ENCODE peak calls at places on chromosomes 3 and 15, in seven cellular contexts. X is SJSA1, O is lung, R is GM23338, J is H1, L is uterus, W is HepG2. H is an unnamed sample.

GRCh38 chr3:37028329-37028728 is 35.0 kb downstream of the MLH1 start:
- DNase-seq in X (no peak), O (no peak), R (no peak), J (no peak), L (peak; percentile 27), W (no peak), H (no peak)

GRCh38 chr15:90822204-90822955 is 46.0 kb upstream of the FURIN start:
- DNase-seq in X (no peak), O (no peak), R (no peak), J (no peak), L (no peak), W (no peak), H (no peak)

GRCh38 chr15:32942286-32942927 is 224.6 kb downstream of the GREM1 start:
- DNase-seq in X (no peak), O (no peak), R (no peak), J (no peak), L (no peak), W (no peak), H (no peak)

GRCh38 chr15:64904189-64904588 is 7.5 kb upstream of the ANKDD1A start:
- DNase-seq in X (no peak), O (no peak), R (no peak), J (no peak), L (no peak), W (no peak), H (no peak)

GRCh38 chr3:190005343-190006113 is 115.2 kb downstream of the P3H2 start:
- DNase-seq in X (no peak), O (peak; percentile 33), R (no peak), J (no peak), L (no peak), W (no peak), H (no peak)

GRCh38 chr3:125194849-125195601 is 17.5 kb downstream of the SLC12A8 start:
- DNase-seq in X (peak; percentile 87), O (no peak), R (no peak), J (no peak), L (no peak), W (no peak), H (no peak)

GRCh38 chr15:29103825-29104565 is 165.6 kb downstream of the NSMCE3 start:
- DNase-seq in X (no peak), O (no peak), R (peak; percentile 93), J (peak; percentile 66), L (no peak), W (no peak), H (peak; percentile 61)

GRCh38 chr3:37608061-37608702 is 253.5 kb upstream of the CTDSPL start:
- DNase-seq in X (no peak), O (no peak), R (no peak), J (no peak), L (no peak), W (peak; percentile 43), H (no peak)

GRCh38 chr15:38860253-38860652 is 295.6 kb upstream of the RASGRP1 start:
- DNase-seq in X (no peak), O (no peak), R (peak; percentile 2), J (no peak), L (no peak), W (no peak), H (no peak)

GRCh38 chr3:67461667-67462142 is 192.7 kb downstream of the SUCLG2 start:
- DNase-seq in X (no peak), O (no peak), R (no peak), J (no peak), L (no peak), W (no peak), H (no peak)

GRCh38 chr15:45399381-45400212 is 21.3 kb upstream of the GATM start:
- DNase-seq in X (no peak), O (no peak), R (peak; percentile 81), J (no peak), L (no peak), W (peak; percentile 65), H (no peak)

GRCh38 chr3:116037954-116038911 is 407.1 kb downstream of the LSAMP start:
- DNase-seq in X (no peak), O (no peak), R (no peak), J (no peak), L (no peak), W (no peak), H (no peak)

GRCh38 chr3:15295506-15295905 is 36.9 kb downstream of the SH3BP5 start:
- DNase-seq in X (no peak), O (no peak), R (no peak), J (no peak), L (peak; percentile 76), W (no peak), H (no peak)

GRCh38 chr15:28123408-28124023 is 24.4 kb upstream of the OCA2 start:
- DNase-seq in X (peak; percentile 72), O (peak; percentile 69), R (peak; percentile 88), J (peak; percentile 29), L (no peak), W (peak; percentile 57), H (peak; percentile 52)

GRCh38 chr15:67043939-67044771 is 21.2 kb upstream of the SMAD3 start:
- DNase-seq in X (peak; percentile 93), O (no peak), R (peak; percentile 87), J (no peak), L (no peak), W (peak; percentile 84), H (no peak)

GRCh38 chr3:17964113-17964512 is 221.7 kb upstream of the TBC1D5 start:
- DNase-seq in X (no peak), O (no peak), R (no peak), J (no peak), L (no peak), W (no peak), H (no peak)

GRCh38 chr3:58206406-58207011 is 4.3 kb downstream of the DNASE1L3 start:
- DNase-seq in X (no peak), O (no peak), R (no peak), J (no peak), L (no peak), W (peak; percentile 47), H (no peak)

GRCh38 chr3:178562869-178563232 is 26.6 kb downstream of the KCNMB2 start:
- DNase-seq in X (no peak), O (no peak), R (no peak), J (no peak), L (no peak), W (no peak), H (no peak)

GRCh38 chr15:62749036-62749435 is 293.5 kb upstream of the TPM1 start:
- DNase-seq in X (no peak), O (no peak), R (no peak), J (no peak), L (no peak), W (no peak), H (peak; percentile 40)
- H3K27ac ChIP-seq in X (no peak overlapping the region), O (no peak overlapping the region), R (no peak overlapping the region), J (no peak overlapping the region), L (no peak overlapping the region), W (no peak overlapping the region), H (peak overlapping the region; percentile 76)

GRCh38 chr15:88243156-88243555 is 13.4 kb downstream of the NTRK3 start:
- DNase-seq in X (no peak), O (no peak), R (no peak), J (no peak), L (no peak), W (no peak), H (no peak)
- H3K27ac ChIP-seq in X (no peak overlapping the region), O (no peak overlapping the region), R (no peak overlapping the region), J (no peak overlapping the region), L (no peak overlapping the region), W (no peak overlapping the region), H (no peak overlapping the region)

DNA sequence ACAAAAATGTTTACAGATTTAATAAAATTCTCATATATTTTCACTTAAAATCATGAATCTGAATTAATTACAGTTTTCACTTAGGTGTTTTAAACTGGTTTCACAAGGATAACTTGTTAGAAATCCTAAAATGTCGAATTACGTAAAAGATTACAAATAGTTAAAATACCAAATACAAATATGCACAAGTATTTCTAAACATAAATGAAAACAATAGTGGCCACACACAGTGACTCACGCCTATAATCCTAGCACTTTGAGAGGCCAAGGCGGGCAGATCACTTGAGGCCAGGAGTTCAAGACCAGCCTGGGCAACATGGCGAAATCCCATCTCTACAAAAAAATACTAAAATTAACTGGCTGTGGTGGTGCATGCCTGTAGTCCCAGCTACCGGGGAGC is 10.9 kb upstream of the TBL1XR1 start:
- DNase-seq in X (no peak), O (no peak), R (no peak), J (no peak), L (no peak), W (no peak), H (no peak)
- H3K27ac ChIP-seq in X (no peak overlapping the region), O (no peak overlapping the region), R (no peak overlapping the region), J (no peak overlapping the region), L (no peak overlapping the region), W (no peak overlapping the region), H (no peak overlapping the region)

GRCh38 chr3:197950661-197951029 is 655 bp downstream of the RPL35A start:
- DNase-seq in X (no peak), O (no peak), R (no peak), J (no peak), L (no peak), W (no peak), H (no peak)

GRCh38 chr3:197949767-197950660 is at the start of gene RPL35A:
- DNase-seq in X (peak; percentile 83), O (peak; percentile 84), R (peak; percentile 98), J (peak; percentile 63), L (peak; percentile 88), W (peak; percentile 93), H (peak; percentile 42)

GRCh38 chr3:197952440-197952839 is 2.5 kb downstream of the RPL35A start:
- DNase-seq in X (no peak), O (no peak), R (no peak), J (no peak), L (no peak), W (no peak), H (no peak)

GRCh38 chr3:197951392-197951990 is 1.5 kb downstream of the RPL35A start:
- DNase-seq in X (no peak), O (no peak), R (no peak), J (no peak), L (no peak), W (no peak), H (no peak)

GRCh38 chr3:197949191-197949766 is 711 bp upstream of the RPL35A start:
- DNase-seq in X (no peak), O (no peak), R (no peak), J (no peak), L (no peak), W (no peak), H (no peak)
- H3K27ac ChIP-seq in X (peak overlapping the region; percentile 97), O (no peak overlapping the region), R (peak overlapping the region; percentile 96), J (peak overlapping the region; percentile 96), L (peak overlapping the region; percentile 89), W (peak overlapping the region; percentile 94), H (peak overlapping the region; percentile 82)

GRCh38 chr3:42502429-42503250 is at the start of gene VIPR1:
- DNase-seq in X (peak; percentile 17), O (peak; percentile 87), R (peak; percentile 95), J (peak; percentile 73), L (peak; percentile 26), W (peak; percentile 30), H (peak; percentile 70)
- H3K27ac ChIP-seq in X (no peak within 1 kb of the TSS), O (no peak within 1 kb of the TSS), R (no peak within 1 kb of the TSS), J (no peak within 1 kb of the TSS), L (no peak within 1 kb of the TSS), W (no peak within 1 kb of the TSS), H (no peak within 1 kb of the TSS)

DNA sequence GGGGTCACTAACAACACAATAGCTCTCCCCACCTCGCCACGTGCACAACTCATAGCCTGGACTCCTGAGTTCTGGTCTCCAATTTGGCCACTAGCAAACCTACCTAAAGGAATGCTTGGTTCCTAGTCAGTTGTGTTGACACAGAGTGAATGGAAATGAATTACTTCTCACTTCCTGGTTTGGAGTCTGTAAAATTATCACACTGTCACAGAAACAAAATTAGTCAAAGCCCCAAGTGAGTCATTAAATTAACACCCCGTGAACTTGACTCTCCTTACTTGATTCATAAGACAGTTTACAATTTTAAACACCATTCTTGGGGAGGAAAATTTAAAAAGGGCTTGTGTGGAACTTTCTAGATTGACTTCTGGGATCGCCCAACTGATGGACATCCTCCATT is 276.2 kb upstream of the CTNNB1 start:
- DNase-seq in X (no peak), O (no peak), R (no peak), J (no peak), L (no peak), W (no peak), H (no peak)
- H3K27ac ChIP-seq in X (no peak overlapping the region), O (no peak overlapping the region), R (no peak overlapping the region), J (no peak overlapping the region), L (no peak overlapping the region), W (no peak overlapping the region), H (no peak overlapping the region)

H was measured in substantia nigra.